ENCODE peak calls at places on chromosomes 16 and 17, in five cellular contexts. S is K562, B is HCT116, D is sigmoid colon, G is GM23338. J is an unnamed sample.

GRCh38 chr17:34781571-34782108 is 179.6 kb downstream of the CCT6B start:
- DNase-seq in S (no peak), B (no peak), D (no peak), G (no peak), J (no peak)

GRCh38 chr17:81393684-81394376 is 1.4 kb upstream of the BAHCC1 start:
- DNase-seq in S (peak; percentile 100), B (peak; percentile 100), D (peak; percentile 100), G (peak; percentile 100), J (peak; percentile 100)

GRCh38 chr17:4513113-4514032 is 14.7 kb downstream of the SPNS2 start:
- DNase-seq in S (no peak), B (no peak), D (peak; percentile 49), G (no peak), J (no peak)

GRCh38 chr17:76208120-76208519 is 32.2 kb downstream of the RNF157 start:
- DNase-seq in S (no peak), B (no peak), D (no peak), G (no peak), J (no peak)

GRCh38 chr17:58487589-58488427 is at the start of gene HSF5:
- DNase-seq in S (no peak), B (no peak), D (no peak), G (peak; percentile 87), J (no peak)

GRCh38 chr17:64622931-64623654 is 39.0 kb downstream of the SMURF2 start:
- DNase-seq in S (no peak), B (peak; percentile 80), D (no peak), G (no peak), J (no peak)

GRCh38 chr17:13594310-13594709 is 7.4 kb downstream of the HS3ST3A1 start:
- DNase-seq in S (no peak), B (no peak), D (no peak), G (peak; percentile 20), J (no peak)

GRCh38 chr16:20873331-20873730 is 26.8 kb downstream of the DCUN1D3 start:
- DNase-seq in S (no peak), B (no peak), D (no peak), G (no peak), J (no peak)

GRCh38 chr17:633133-633532 is 81.5 kb downstream of the VPS53 start:
- DNase-seq in S (no peak), B (no peak), D (no peak), G (no peak), J (no peak)

GRCh38 chr16:733382-734207 is 6.7 kb downstream of the HAGHL start:
- DNase-seq in S (peak; percentile 61), B (no peak), D (peak; percentile 61), G (peak; percentile 79), J (no peak)

GRCh38 chr17:44314869-44315661 is 6.7 kb downstream of the RUNDC3A start:
- DNase-seq in S (peak; percentile 48), B (no peak), D (no peak), G (peak; percentile 87), J (no peak)

GRCh38 chr17:1315891-1316403 is 36.5 kb downstream of the TRARG1 start:
- DNase-seq in S (no peak), B (no peak), D (no peak), G (no peak), J (no peak)

GRCh38 chr16:2486645-2487516 is 12.0 kb downstream of the TBC1D24 start:
- DNase-seq in S (no peak), B (no peak), D (no peak), G (no peak), J (peak; percentile 47)

GRCh38 chr16:85398050-85398451 is 215.1 kb upstream of the GSE1 start:
- DNase-seq in S (no peak), B (no peak), D (peak; percentile 57), G (no peak), J (no peak)

GRCh38 chr16:12896562-12896961 is 4.8 kb upstream of the SHISA9 start:
- DNase-seq in S (peak; percentile 19), B (peak; percentile 32), D (no peak), G (peak; percentile 90), J (peak; percentile 26)

GRCh38 chr17:60560860-60561257 is 34.8 kb upstream of the APPBP2 start:
- DNase-seq in S (no peak), B (no peak), D (no peak), G (no peak), J (no peak)

GRCh38 chr17:71247455-71248015 is 873.3 kb upstream of the SOX9 start:
- DNase-seq in S (no peak), B (no peak), D (no peak), G (no peak), J (no peak)

GRCh38 chr17:29042026-29042678 is 789 bp upstream of the PIPOX start:
- DNase-seq in S (no peak), B (no peak), D (no peak), G (no peak), J (no peak)

GRCh38 chr17:72363336-72363620 is 242.5 kb downstream of the SOX9 start:
- DNase-seq in S (no peak), B (no peak), D (no peak), G (no peak), J (no peak)

GRCh38 chr16:57149391-57149790 is 36.4 kb downstream of the PSME3IP1 start:
- DNase-seq in S (no peak), B (no peak), D (peak; percentile 52), G (no peak), J (no peak)

GRCh38 chr17:79791354-79792123 is 5.3 kb downstream of the CBX8 start:
- DNase-seq in S (no peak), B (no peak), D (no peak), G (peak; percentile 57), J (no peak)

GRCh38 chr17:43840814-43841213 is 6.2 kb upstream of the CD300LG start:
- DNase-seq in S (peak; percentile 44), B (no peak), D (no peak), G (peak; percentile 46), J (no peak)

GRCh38 chr17:17568772-17569195 is 22.7 kb downstream of the PEMT start:
- DNase-seq in S (peak; percentile 84), B (peak; percentile 10), D (no peak), G (peak; percentile 88), J (peak; percentile 52)

GRCh38 chr16:56513972-56514371 is 5.9 kb downstream of the BBS2 start:
- DNase-seq in S (peak; percentile 50), B (peak; percentile 72), D (no peak), G (peak; percentile 70), J (peak; percentile 69)

GRCh38 chr16:58661199-58661830 is 23.3 kb downstream of the SLC38A7 start:
- DNase-seq in S (peak; percentile 75), B (peak; percentile 78), D (no peak), G (peak; percentile 87), J (peak; percentile 75)

GRCh38 chr16:17261197-17261858 is 209.4 kb downstream of the XYLT1 start:
- DNase-seq in S (no peak), B (no peak), D (no peak), G (no peak), J (no peak)

GRCh38 chr16:50665128-50665878 is 15.8 kb downstream of the SNX20 start:
- DNase-seq in S (peak; percentile 69), B (peak; percentile 41), D (peak; percentile 86), G (peak; percentile 92), J (peak; percentile 37)

GRCh38 chr17:41705271-41705991 is 6.7 kb upstream of the GAST start:
- DNase-seq in S (no peak), B (no peak), D (no peak), G (peak; percentile 74), J (no peak)

GRCh38 chr16:24504467-24505345 is 34.7 kb upstream of the RBBP6 start:
- DNase-seq in S (peak; percentile 71), B (peak; percentile 74), D (peak; percentile 66), G (peak; percentile 89), J (peak; percentile 60)

GRCh38 chr16:67774457-67774853 is 31.9 kb downstream of the RANBP10 start:
- DNase-seq in S (no peak), B (no peak), D (no peak), G (no peak), J (no peak)

GRCh38 chr16:83603981-83604570 is 203.7 kb upstream of the HSBP1 start:
- DNase-seq in S (no peak), B (no peak), D (no peak), G (no peak), J (no peak)

GRCh38 chr17:78415821-78416301 is 37.4 kb downstream of the PGS1 start:
- DNase-seq in S (no peak), B (no peak), D (no peak), G (no peak), J (no peak)

GRCh38 chr16:48064971-48065370 is 90.8 kb downstream of the ABCC12 start:
- DNase-seq in S (no peak), B (no peak), D (no peak), G (no peak), J (no peak)

GRCh38 chr17:41907185-41907556 is 11.6 kb downstream of the ACLY start:
- DNase-seq in S (no peak), B (no peak), D (no peak), G (no peak), J (no peak)

GRCh38 chr16:3188925-3189825 is 1.2 kb downstream of the OR1F1 start:
- DNase-seq in S (peak; percentile 74), B (no peak), D (no peak), G (peak; percentile 85), J (no peak)

GRCh38 chr16:88427376-88427775 is 25.7 kb upstream of the ZFPM1 start:
- DNase-seq in S (no peak), B (no peak), D (no peak), G (no peak), J (no peak)
- TF ChIP-seq POLR2AphosphoS5 in S (no peak), B (no peak), D (no peak), G (no peak), J (no peak)

GRCh38 chr17:7839199-7839889 is 5.3 kb downstream of the KDM6B start:
- DNase-seq in S (no peak), B (no peak), D (peak; percentile 61), G (no peak), J (peak; percentile 87)
- TF ChIP-seq POLR2AphosphoS5 in S (no peak), B (peak; percentile 11), D (no peak), G (no peak), J (no peak)

DNA sequence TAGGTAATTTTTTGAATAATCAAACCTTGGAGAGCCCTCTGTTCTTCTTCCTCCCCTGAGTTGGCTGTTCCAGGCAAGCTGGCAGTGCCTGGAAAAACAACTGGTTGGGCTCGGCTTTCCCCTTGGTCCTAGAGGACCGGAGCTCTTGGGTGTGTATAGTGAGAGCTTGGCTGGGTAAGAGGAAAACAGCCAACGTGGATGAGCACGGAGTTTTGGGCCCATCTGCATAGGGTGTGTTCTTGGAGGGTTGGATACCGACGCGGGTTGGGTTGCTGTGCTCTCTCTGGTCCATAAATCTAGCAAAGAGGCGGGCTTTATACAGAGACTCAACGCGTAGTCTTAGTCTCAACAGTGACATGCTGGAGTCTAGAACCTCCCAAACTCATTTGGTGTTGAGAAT is 23.2 kb downstream of the ITGB3 start:
- DNase-seq in S (no peak), B (no peak), D (peak; percentile 94), G (peak; percentile 70), J (no peak)
- TF ChIP-seq POLR2AphosphoS5 in S (no peak), B (no peak), D (peak; percentile 59), G (no peak), J (no peak)

DNA sequence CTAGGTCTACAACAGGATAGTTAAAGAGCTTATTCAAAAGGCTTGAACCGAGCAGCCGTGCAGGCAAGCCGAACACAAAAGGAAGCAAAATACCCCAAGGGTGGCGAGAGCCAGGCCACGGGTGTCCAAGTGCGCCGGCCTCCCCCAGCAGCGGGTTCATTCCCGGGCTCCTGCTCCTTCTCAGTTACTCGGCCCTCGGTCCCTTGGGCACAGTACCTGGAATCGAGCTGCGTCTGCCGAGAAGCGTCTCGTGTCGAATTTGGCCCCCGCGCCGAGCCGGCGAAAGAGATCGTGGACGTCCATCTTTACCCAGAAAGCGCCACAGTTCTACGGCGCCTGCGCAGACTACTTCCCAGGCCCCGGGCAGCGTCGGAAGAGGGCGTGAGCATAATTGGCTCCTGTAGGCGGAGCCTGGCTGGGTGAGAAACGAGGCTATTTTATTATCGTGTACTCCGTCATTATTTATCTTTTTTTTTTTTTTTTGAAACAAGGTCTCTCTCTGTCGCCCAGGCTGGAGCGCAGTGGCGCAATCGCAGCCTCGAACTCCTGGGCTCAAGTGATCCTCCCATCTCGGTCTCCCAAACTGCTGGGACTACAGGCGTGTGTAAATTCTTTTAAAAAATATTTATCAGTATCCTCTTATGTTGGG is at the start of gene DDX52:
- DNase-seq in S (peak; percentile 95), B (peak; percentile 76), D (peak; percentile 96), G (peak; percentile 93), J (peak; percentile 88)
- TF ChIP-seq POLR2AphosphoS5 in S (peak; percentile 85), B (peak; percentile 93), D (peak; percentile 69), G (peak; percentile 88), J (peak; percentile 70)

J was measured in HL-60.